ENCODE peak calls at places on chromosomes 4 and X, in four cellular contexts. One of them, this sample, is unnamed.
A peak's percentile ranks its signal among the peaks of the same experiment; 100 is the strongest.

GRCh38 chrX:107429090-107429489 is 20.4 kb upstream of the FRMPD3 start:
- DNase-seq in GM12878: no peak
- DNase-seq in HepG2: peak; percentile 15
- DNase-seq in WTC11: peak; percentile 56
- DNase-seq in this sample: no peak

GRCh38 chr4:73392936-73393335 is 11.2 kb upstream of the ALB start:
- DNase-seq in GM12878: no peak
- DNase-seq in HepG2: no peak
- DNase-seq in WTC11: no peak
- DNase-seq in this sample: no peak

GRCh38 chr4:152997771-152998487 is 61.8 kb downstream of the FHDC1 start:
- DNase-seq in GM12878: no peak
- DNase-seq in HepG2: no peak
- DNase-seq in WTC11: no peak
- DNase-seq in this sample: no peak

GRCh38 chrX:1453951-1454785 is 1.5 kb upstream of the ASMTL start:
- DNase-seq in GM12878: no peak
- DNase-seq in HepG2: peak; percentile 70
- DNase-seq in WTC11: peak; percentile 93
- DNase-seq in this sample: peak; percentile 64

GRCh38 chrX:13666836-13667235 is 13.9 kb downstream of the TCEANC start:
- DNase-seq in GM12878: no peak
- DNase-seq in HepG2: no peak
- DNase-seq in WTC11: no peak
- DNase-seq in this sample: no peak

GRCh38 chr4:78155616-78156105 is 98.5 kb downstream of the FRAS1 start:
- DNase-seq in GM12878: no peak
- DNase-seq in HepG2: peak; percentile 88
- DNase-seq in WTC11: no peak
- DNase-seq in this sample: no peak

GRCh38 chrX:134999469-134999868 is 8.7 kb downstream of the SMIM10 start:
- DNase-seq in GM12878: peak; percentile 2
- DNase-seq in HepG2: peak; percentile 44
- DNase-seq in WTC11: no peak
- DNase-seq in this sample: no peak

GRCh38 chr4:32485976-32486375 is 1765.8 kb downstream of the PCDH7 start:
- DNase-seq in GM12878: no peak
- DNase-seq in HepG2: no peak
- DNase-seq in WTC11: no peak
- DNase-seq in this sample: no peak

GRCh38 chrX:335758-336155 is 17.2 kb upstream of the GTPBP6 start:
- DNase-seq in GM12878: no peak
- DNase-seq in HepG2: no peak
- DNase-seq in WTC11: no peak
- DNase-seq in this sample: no peak

GRCh38 chr4:6674500-6675149 is 19.1 kb upstream of the S100P start:
- DNase-seq in GM12878: peak; percentile 45
- DNase-seq in HepG2: peak; percentile 60
- DNase-seq in WTC11: no peak
- DNase-seq in this sample: no peak

GRCh38 chr4:111268769-111269414 is 646.0 kb upstream of the PITX2 start:
- DNase-seq in GM12878: peak; percentile 35
- DNase-seq in HepG2: no peak
- DNase-seq in WTC11: no peak
- DNase-seq in this sample: no peak

GRCh38 chr4:75671802-75672421 is 1.3 kb downstream of the G3BP2 start:
- DNase-seq in GM12878: no peak
- DNase-seq in HepG2: no peak
- DNase-seq in WTC11: no peak
- DNase-seq in this sample: no peak

GRCh38 chr4:53150631-53151488 is 215.0 kb downstream of the SCFD2 start:
- DNase-seq in GM12878: no peak
- DNase-seq in HepG2: no peak
- DNase-seq in WTC11: no peak
- DNase-seq in this sample: no peak

GRCh38 chrX:102712967-102713677 is 874 bp downstream of the GPRASP2 start:
- DNase-seq in GM12878: no peak
- DNase-seq in HepG2: no peak
- DNase-seq in WTC11: peak; percentile 35
- DNase-seq in this sample: peak; percentile 33

GRCh38 chr4:126541820-126542219 is 1090.9 kb upstream of the INTU start:
- DNase-seq in GM12878: no peak
- DNase-seq in HepG2: no peak
- DNase-seq in WTC11: no peak
- DNase-seq in this sample: no peak

GRCh38 chrX:276588-277171 is 4.5 kb upstream of the PLCXD1 start:
- DNase-seq in GM12878: no peak
- DNase-seq in HepG2: no peak
- DNase-seq in WTC11: no peak
- DNase-seq in this sample: peak; percentile 35

GRCh38 chrX:119721926-119722325 is 29.0 kb upstream of the SEPTIN6 start:
- DNase-seq in GM12878: no peak
- DNase-seq in HepG2: no peak
- DNase-seq in WTC11: no peak
- DNase-seq in this sample: no peak

GRCh38 chrX:119729408-119730201 is 28.8 kb upstream of the SOWAHD start:
- DNase-seq in GM12878: peak; percentile 31
- DNase-seq in HepG2: peak; percentile 55
- DNase-seq in WTC11: peak; percentile 59
- DNase-seq in this sample: peak; percentile 37

GRCh38 chrX:119728487-119728886 is 29.9 kb upstream of the SOWAHD start:
- DNase-seq in GM12878: no peak
- DNase-seq in HepG2: peak; percentile 28
- DNase-seq in WTC11: peak; percentile 40
- DNase-seq in this sample: no peak

GRCh38 chrX:119721487-119721886 is 28.5 kb upstream of the SEPTIN6 start:
- DNase-seq in GM12878: no peak
- DNase-seq in HepG2: no peak
- DNase-seq in WTC11: no peak
- DNase-seq in this sample: no peak

GRCh38 chrX:119726900-119727555 is 31.4 kb upstream of the SOWAHD start:
- DNase-seq in GM12878: no peak
- DNase-seq in HepG2: no peak
- DNase-seq in WTC11: no peak
- DNase-seq in this sample: no peak
- TF ChIP-seq NR2C2 in GM12878: no peak
- TF ChIP-seq NR2C2 in HepG2: no peak
- TF ChIP-seq NR2C2 in WTC11: no peak
- TF ChIP-seq NR2C2 in this sample: no peak

GRCh38 chrX:12349201-12349600 is 210.9 kb downstream of the FRMPD4 start:
- DNase-seq in GM12878: no peak
- DNase-seq in HepG2: no peak
- DNase-seq in WTC11: peak; percentile 21
- DNase-seq in this sample: no peak
- TF ChIP-seq CTCF in GM12878: no peak
- TF ChIP-seq CTCF in HepG2: no peak
- TF ChIP-seq CTCF in WTC11: no peak
- TF ChIP-seq CTCF in this sample: no peak

GRCh38 chr4:68575081-68575480 is 1.0 kb downstream of the UGT2B17 start:
- DNase-seq in GM12878: no peak
- DNase-seq in HepG2: no peak
- DNase-seq in WTC11: no peak
- DNase-seq in this sample: no peak

GRCh38 chr4:68572653-68573052 is 3.5 kb downstream of the UGT2B17 start:
- DNase-seq in GM12878: no peak
- DNase-seq in HepG2: no peak
- DNase-seq in WTC11: no peak
- DNase-seq in this sample: no peak

GRCh38 chr4:68577590-68577989 is 1.5 kb upstream of the UGT2B17 start:
- DNase-seq in GM12878: no peak
- DNase-seq in HepG2: no peak
- DNase-seq in WTC11: no peak
- DNase-seq in this sample: no peak

GRCh38 chr4:68581382-68582338 is 5.5 kb upstream of the UGT2B17 start:
- DNase-seq in GM12878: no peak
- DNase-seq in HepG2: no peak
- DNase-seq in WTC11: no peak
- DNase-seq in this sample: no peak

DNA sequence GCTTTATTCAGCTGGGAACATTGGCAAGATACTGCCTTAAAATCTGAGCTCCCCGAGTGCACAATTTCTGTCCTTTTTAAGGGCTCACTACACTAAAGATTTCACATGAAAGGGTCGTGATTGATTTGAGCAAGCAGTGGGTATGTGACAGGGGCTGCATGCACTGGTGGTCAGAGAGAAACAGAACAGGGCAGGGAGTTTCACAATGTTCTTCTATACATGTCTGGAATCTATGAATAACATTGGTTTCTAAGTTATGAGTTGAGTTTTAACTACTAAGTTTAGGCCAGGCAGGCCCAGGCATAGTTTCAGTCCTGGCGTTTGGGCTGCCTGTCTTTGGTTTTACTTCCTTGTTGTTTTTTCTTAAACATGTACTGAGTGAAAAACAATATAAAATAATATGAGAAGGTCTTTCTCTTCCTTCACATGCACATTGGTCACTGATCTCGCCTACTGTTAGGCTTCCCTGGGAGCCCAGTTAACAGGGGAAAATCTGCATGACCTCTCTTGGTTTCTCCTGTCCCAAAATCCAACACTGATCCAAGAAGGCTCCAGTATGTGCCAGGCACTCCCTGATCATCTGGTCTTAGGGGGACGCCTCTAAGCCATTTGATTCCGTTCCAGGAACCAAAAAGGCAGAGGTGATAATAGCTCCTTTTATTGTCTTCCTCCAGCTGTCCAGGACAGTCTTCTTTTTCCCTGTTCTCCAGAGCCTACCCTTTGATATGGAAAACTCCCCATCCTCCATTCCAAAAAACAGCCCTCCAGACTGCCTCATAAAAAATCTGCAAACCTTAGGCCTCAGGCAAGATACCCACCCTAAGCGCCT is at the start of gene UGT2B17:
- DNase-seq in GM12878: no peak
- DNase-seq in HepG2: no peak
- DNase-seq in WTC11: no peak
- DNase-seq in this sample: no peak
- TF ChIP-seq SP1 in GM12878: no peak
- TF ChIP-seq SP1 in HepG2: no peak
- TF ChIP-seq SP1 in WTC11: no peak
- TF ChIP-seq SP1 in this sample: no peak

GRCh38 chrX:68929332-68930150 is 100.7 kb downstream of the EFNB1 start:
- DNase-seq in GM12878: no peak
- DNase-seq in HepG2: no peak
- DNase-seq in WTC11: no peak
- DNase-seq in this sample: no peak
- TF ChIP-seq NR2C2 in GM12878: no peak
- TF ChIP-seq NR2C2 in HepG2: no peak
- TF ChIP-seq NR2C2 in WTC11: no peak
- TF ChIP-seq NR2C2 in this sample: no peak

GRCh38 chrX:65034641-65035450 is 58.6 kb upstream of the ZC4H2 start:
- DNase-seq in GM12878: no peak
- DNase-seq in HepG2: peak; percentile 56
- DNase-seq in WTC11: peak; percentile 85
- DNase-seq in this sample: peak; percentile 86
- TF ChIP-seq CTCF in GM12878: no peak
- TF ChIP-seq CTCF in HepG2: peak; percentile 79
- TF ChIP-seq CTCF in WTC11: no peak
- TF ChIP-seq CTCF in this sample: peak; percentile 63

GRCh38 chr4:188903995-188904394 is 764.8 kb downstream of the TRIML1 start:
- DNase-seq in GM12878: no peak
- DNase-seq in HepG2: no peak
- DNase-seq in WTC11: no peak
- DNase-seq in this sample: no peak
- TF ChIP-seq SP1 in GM12878: no peak
- TF ChIP-seq SP1 in HepG2: no peak
- TF ChIP-seq SP1 in WTC11: no peak
- TF ChIP-seq SP1 in this sample: no peak

This sample was measured in K562.